ENCODE peak calls at places on chromosomes 2 and 18, in nine cellular contexts. I, Q, R, T, C, J, X, Y and N are unnamed samples.

GRCh38 chr18:46427216-46427995 is 229.6 kb downstream of the LOXHD1 start:
- DNase-seq in I (no peak), Q (no peak), R (no peak), T (no peak), C (no peak), J (no peak), X (no peak), Y (no peak), N (no peak)

GRCh38 chr2:85215074-85216050 is 82.2 kb downstream of the TCF7L1 start:
- DNase-seq in I (no peak), Q (peak; percentile 87), R (no peak), T (no peak), C (no peak), J (no peak), X (no peak), Y (peak; percentile 96), N (no peak)

GRCh38 chr2:21039080-21039556 is 4.8 kb downstream of the APOB start:
- DNase-seq in I (no peak), Q (no peak), R (no peak), T (no peak), C (no peak), J (no peak), X (no peak), Y (no peak), N (no peak)

GRCh38 chr18:10660485-10660884 is 134.7 kb downstream of the NAPG start:
- DNase-seq in I (no peak), Q (peak; percentile 77), R (no peak), T (no peak), C (no peak), J (peak; percentile 44), X (no peak), Y (no peak), N (no peak)

GRCh38 chr2:86512034-86512433 is 51.2 kb downstream of the CHMP3 start:
- DNase-seq in I (no peak), Q (no peak), R (no peak), T (no peak), C (no peak), J (no peak), X (no peak), Y (no peak), N (no peak)

GRCh38 chr2:217105733-217106649 is 246.1 kb upstream of the TNP1 start:
- DNase-seq in I (no peak), Q (peak; percentile 64), R (no peak), T (no peak), C (no peak), J (no peak), X (peak; percentile 96), Y (peak; percentile 98), N (peak; percentile 76)

GRCh38 chr18:79848294-79848578 is 50.5 kb downstream of the KCNG2 start:
- DNase-seq in I (no peak), Q (no peak), R (no peak), T (no peak), C (no peak), J (no peak), X (no peak), Y (no peak), N (peak; percentile 45)

GRCh38 chr18:22547807-22548561 is 130.3 kb upstream of the CTAGE1 start:
- DNase-seq in I (no peak), Q (no peak), R (no peak), T (no peak), C (no peak), J (no peak), X (no peak), Y (no peak), N (no peak)

GRCh38 chr2:40311026-40311425 is 140.9 kb downstream of the SLC8A1 start:
- DNase-seq in I (no peak), Q (no peak), R (no peak), T (no peak), C (no peak), J (no peak), X (no peak), Y (no peak), N (no peak)

GRCh38 chr2:189178007-189178406 is 1.6 kb downstream of the COL5A2 start:
- DNase-seq in I (no peak), Q (no peak), R (no peak), T (no peak), C (no peak), J (no peak), X (no peak), Y (no peak), N (no peak)

GRCh38 chr2:222404126-222404891 is 20.0 kb upstream of the SGPP2 start:
- DNase-seq in I (peak; percentile 55), Q (no peak), R (no peak), T (no peak), C (no peak), J (no peak), X (no peak), Y (peak; percentile 9), N (no peak)

GRCh38 chr2:150674283-150674682 is 186.8 kb upstream of the RND3 start:
- DNase-seq in I (no peak), Q (no peak), R (no peak), T (no peak), C (no peak), J (no peak), X (no peak), Y (no peak), N (no peak)

GRCh38 chr2:235591921-235592320 is 98.1 kb downstream of the AGAP1 start:
- DNase-seq in I (no peak), Q (no peak), R (no peak), T (no peak), C (no peak), J (no peak), X (no peak), Y (no peak), N (no peak)

GRCh38 chr2:60766283-60766682 is 10.2 kb downstream of the PAPOLG start:
- DNase-seq in I (no peak), Q (no peak), R (no peak), T (no peak), C (no peak), J (no peak), X (no peak), Y (no peak), N (no peak)

GRCh38 chr2:66915237-66915636 is 480.3 kb downstream of the MEIS1 start:
- DNase-seq in I (no peak), Q (no peak), R (no peak), T (no peak), C (no peak), J (no peak), X (no peak), Y (no peak), N (no peak)

GRCh38 chr2:230717595-230717994 is 5.0 kb downstream of the CAB39 start:
- DNase-seq in I (no peak), Q (no peak), R (no peak), T (no peak), C (no peak), J (no peak), X (no peak), Y (no peak), N (no peak)

GRCh38 chr18:47611649-47612048 is 318.8 kb downstream of the SMAD2 start:
- DNase-seq in I (no peak), Q (no peak), R (no peak), T (no peak), C (no peak), J (no peak), X (no peak), Y (no peak), N (no peak)

GRCh38 chr2:7191927-7192326 is 274.7 kb downstream of the RNF144A start:
- DNase-seq in I (no peak), Q (peak; percentile 79), R (no peak), T (no peak), C (no peak), J (no peak), X (peak; percentile 94), Y (peak; percentile 68), N (no peak)

GRCh38 chr18:6819332-6819731 is 89.8 kb downstream of the ARHGAP28 start:
- DNase-seq in I (no peak), Q (no peak), R (no peak), T (no peak), C (no peak), J (no peak), X (no peak), Y (no peak), N (no peak)

GRCh38 chr2:41989503-41990180 is 58.2 kb upstream of the PKDCC start:
- DNase-seq in I (no peak), Q (no peak), R (no peak), T (no peak), C (no peak), J (no peak), X (no peak), Y (no peak), N (no peak)

GRCh38 chr2:207223051-207223450 is 57.3 kb upstream of the KLF7 start:
- DNase-seq in I (no peak), Q (peak; percentile 21), R (no peak), T (no peak), C (no peak), J (no peak), X (no peak), Y (peak; percentile 33), N (no peak)

GRCh38 chr18:77147418-77147852 is 14.9 kb upstream of the MBP start:
- DNase-seq in I (peak; percentile 7), Q (no peak), R (no peak), T (no peak), C (no peak), J (no peak), X (no peak), Y (no peak), N (no peak)

GRCh38 chr2:95017308-95017630 is 8.2 kb upstream of the MAL start:
- DNase-seq in I (no peak), Q (no peak), R (no peak), T (no peak), C (no peak), J (no peak), X (no peak), Y (no peak), N (no peak)

GRCh38 chr2:142254057-142254456 is 123.2 kb upstream of the LRP1B start:
- DNase-seq in I (no peak), Q (no peak), R (no peak), T (no peak), C (no peak), J (no peak), X (no peak), Y (no peak), N (no peak)

GRCh38 chr18:36536426-36536825 is 238.9 kb downstream of the FHOD3 start:
- DNase-seq in I (no peak), Q (no peak), R (no peak), T (no peak), C (no peak), J (no peak), X (no peak), Y (no peak), N (no peak)

GRCh38 chr2:74401891-74402290 is 19.5 kb downstream of the C2orf81 start:
- DNase-seq in I (no peak), Q (no peak), R (no peak), T (no peak), C (no peak), J (no peak), X (no peak), Y (no peak), N (no peak)

GRCh38 chr2:68588589-68588988 is 54.8 kb upstream of the PROKR1 start:
- DNase-seq in I (no peak), Q (no peak), R (no peak), T (no peak), C (no peak), J (no peak), X (no peak), Y (no peak), N (no peak)

GRCh38 chr2:10144771-10145518 is 22.4 kb downstream of the RRM2 start:
- DNase-seq in I (no peak), Q (no peak), R (no peak), T (no peak), C (no peak), J (no peak), X (no peak), Y (no peak), N (no peak)

GRCh38 chr2:46294185-46294836 is 2.9 kb upstream of the EPAS1 start:
- DNase-seq in I (no peak), Q (no peak), R (peak; percentile 63), T (no peak), C (no peak), J (no peak), X (no peak), Y (no peak), N (no peak)

GRCh38 chr2:102251042-102251848 is 60.1 kb upstream of the IL1RL1 start:
- DNase-seq in I (no peak), Q (no peak), R (peak; percentile 70), T (peak; percentile 39), C (peak; percentile 51), J (no peak), X (no peak), Y (no peak), N (no peak)

GRCh38 chr2:8876628-8877027 is 39.2 kb upstream of the KIDINS220 start:
- DNase-seq in I (no peak), Q (no peak), R (no peak), T (no peak), C (no peak), J (no peak), X (no peak), Y (no peak), N (no peak)